ENCODE peak calls at places on chromosomes 6 and 20, in eight cellular contexts. B is A549; X is PC-3; U is epithelial cell of proximal tubule; I is tibial nerve; F is cardiac fibroblast; V is CD8-positive, alpha-beta T cell; S is OCI-LY7. M is an unnamed sample.
A peak's percentile ranks its signal among the peaks of the same experiment; 100 is the strongest.

GRCh38 chr20:59999502-59999901 is 41.3 kb downstream of the CDH26 start:
- DNase-seq in B (no peak), X (no peak), U (no peak), I (no peak), F (no peak), V (no peak), S (no peak), M (no peak)

GRCh38 chr6:142568857-142569597 is 267.2 kb downstream of the ADGRG6 start:
- DNase-seq in B (no peak), X (no peak), U (no peak), I (no peak), F (peak; percentile 26), V (no peak), S (no peak), M (peak; percentile 11)

GRCh38 chr6:106736502-106736901 is 107.1 kb downstream of the QRSL1 start:
- DNase-seq in B (no peak), X (no peak), U (no peak), I (no peak), F (no peak), V (no peak), S (no peak), M (no peak)

GRCh38 chr6:128311944-128312570 is 208.3 kb downstream of the PTPRK start:
- DNase-seq in B (no peak), X (no peak), U (no peak), I (no peak), F (no peak), V (no peak), S (no peak), M (peak; percentile 8)

GRCh38 chr20:63226020-63226943 is 9.4 kb upstream of the BIRC7 start:
- DNase-seq in B (peak; percentile 74), X (no peak), U (no peak), I (no peak), F (no peak), V (no peak), S (no peak), M (no peak)

GRCh38 chr6:47004458-47004857 is 37.7 kb downstream of the ADGRF1 start:
- DNase-seq in B (no peak), X (no peak), U (no peak), I (no peak), F (no peak), V (no peak), S (no peak), M (no peak)

GRCh38 chr6:112188906-112189305 is 65.5 kb downstream of the LAMA4 start:
- DNase-seq in B (no peak), X (no peak), U (no peak), I (no peak), F (peak; percentile 14), V (no peak), S (no peak), M (no peak)

GRCh38 chr6:45880139-45880538 is 135.5 kb downstream of the CLIC5 start:
- DNase-seq in B (no peak), X (peak; percentile 30), U (no peak), I (no peak), F (peak; percentile 8), V (no peak), S (no peak), M (no peak)

GRCh38 chr6:150204705-150205472 is 62.0 kb downstream of the PPP1R14C start:
- DNase-seq in B (no peak), X (no peak), U (no peak), I (no peak), F (no peak), V (no peak), S (no peak), M (no peak)

GRCh38 chr20:57392130-57392445 is 892 bp downstream of the RBM38 start:
- DNase-seq in B (no peak), X (no peak), U (no peak), I (no peak), F (no peak), V (no peak), S (no peak), M (peak; percentile 46)

GRCh38 chr20:44738779-44739477 is 6.7 kb upstream of the KCNK15 start:
- DNase-seq in B (peak; percentile 94), X (peak; percentile 80), U (no peak), I (no peak), F (peak; percentile 80), V (no peak), S (peak; percentile 91), M (peak; percentile 75)

GRCh38 chr6:56440551-56440981 is 193.2 kb upstream of the COL21A1 start:
- DNase-seq in B (no peak), X (peak; percentile 31), U (no peak), I (no peak), F (no peak), V (no peak), S (no peak), M (no peak)

GRCh38 chr6:137487181-137487910 is 6.8 kb downstream of the OLIG3 start:
- DNase-seq in B (no peak), X (no peak), U (no peak), I (no peak), F (no peak), V (no peak), S (no peak), M (no peak)

GRCh38 chr6:4489538-4489937 is 286.7 kb upstream of the CDYL start:
- DNase-seq in B (no peak), X (no peak), U (no peak), I (no peak), F (no peak), V (no peak), S (no peak), M (no peak)

GRCh38 chr6:44078795-44079671 is 48.2 kb downstream of the MRPL14 start:
- DNase-seq in B (peak; percentile 73), X (peak; percentile 92), U (no peak), I (peak; percentile 65), F (peak; percentile 77), V (peak; percentile 57), S (peak; percentile 80), M (peak; percentile 82)

GRCh38 chr6:148628251-148628650 is 118.6 kb upstream of the UST start:
- DNase-seq in B (no peak), X (no peak), U (no peak), I (no peak), F (no peak), V (no peak), S (no peak), M (no peak)

GRCh38 chr20:33846291-33846916 is 35.3 kb downstream of the CHMP4B start:
- DNase-seq in B (no peak), X (no peak), U (no peak), I (no peak), F (peak; percentile 86), V (no peak), S (no peak), M (no peak)

GRCh38 chr6:79170915-79171314 is 63.6 kb downstream of the HMGN3 start:
- DNase-seq in B (no peak), X (peak; percentile 76), U (no peak), I (no peak), F (peak; percentile 80), V (no peak), S (no peak), M (peak; percentile 1)

GRCh38 chr6:6730831-6731230 is 142.3 kb downstream of the LY86 start:
- DNase-seq in B (peak; percentile 10), X (peak; percentile 71), U (no peak), I (no peak), F (peak; percentile 90), V (no peak), S (no peak), M (no peak)

GRCh38 chr6:37489697-37490336 is 9.9 kb downstream of the CCDC167 start:
- DNase-seq in B (no peak), X (no peak), U (no peak), I (no peak), F (no peak), V (no peak), S (peak; percentile 30), M (peak; percentile 47)

GRCh38 chr6:26543953-26544352 is 5.8 kb downstream of the HMGN4 start:
- DNase-seq in B (peak; percentile 40), X (peak; percentile 56), U (no peak), I (no peak), F (peak; percentile 45), V (no peak), S (peak; percentile 48), M (peak; percentile 36)
- TF ChIP-seq CTCF in B (no peak), X (peak; percentile 56), U (peak; percentile 54), I (peak; percentile 15), F (peak; percentile 51), V (peak; percentile 60), S (peak; percentile 75), M (peak; percentile 34)

GRCh38 chr6:31559606-31559957 is 12.2 kb downstream of the NFKBIL1 start:
- DNase-seq in B (no peak), X (no peak), U (no peak), I (no peak), F (no peak), V (no peak), S (no peak), M (no peak)

GRCh38 chr6:31559958-31560696 is 12.0 kb upstream of the LTA start:
- DNase-seq in B (peak; percentile 12), X (peak; percentile 65), U (no peak), I (no peak), F (peak; percentile 80), V (no peak), S (peak; percentile 90), M (peak; percentile 95)

GRCh38 chr6:31558631-31559500 is 11.5 kb downstream of the NFKBIL1 start:
- DNase-seq in B (no peak), X (no peak), U (no peak), I (no peak), F (peak; percentile 55), V (peak; percentile 56), S (peak; percentile 75), M (peak; percentile 91)

GRCh38 chr6:31558318-31558625 is 10.9 kb downstream of the NFKBIL1 start:
- DNase-seq in B (no peak), X (no peak), U (no peak), I (no peak), F (no peak), V (no peak), S (no peak), M (no peak)

GRCh38 chr6:31560697-31561058 is 11.4 kb upstream of the LTA start:
- DNase-seq in B (no peak), X (no peak), U (no peak), I (no peak), F (no peak), V (no peak), S (no peak), M (peak; percentile 9)
- H3K4me3 ChIP-seq in B (no peak overlapping the region), X (no peak overlapping the region), U (no peak overlapping the region), I (no peak overlapping the region), F (no peak overlapping the region), V (no peak overlapping the region), S (peak overlapping the region; percentile 57), M (peak overlapping the region; percentile 12)

GRCh38 chr20:41339957-41340326 is 679 bp upstream of the LPIN3 start:
- DNase-seq in B (peak; percentile 77), X (peak; percentile 94), U (no peak), I (peak; percentile 79), F (peak; percentile 68), V (peak; percentile 79), S (peak; percentile 75), M (peak; percentile 77)
- TF ChIP-seq CTCF in B (peak; percentile 95), X (peak; percentile 97), U (peak; percentile 90), I (peak; percentile 98), F (peak; percentile 92), V (peak; percentile 99), S (peak; percentile 97), M (peak; percentile 97)

DNA sequence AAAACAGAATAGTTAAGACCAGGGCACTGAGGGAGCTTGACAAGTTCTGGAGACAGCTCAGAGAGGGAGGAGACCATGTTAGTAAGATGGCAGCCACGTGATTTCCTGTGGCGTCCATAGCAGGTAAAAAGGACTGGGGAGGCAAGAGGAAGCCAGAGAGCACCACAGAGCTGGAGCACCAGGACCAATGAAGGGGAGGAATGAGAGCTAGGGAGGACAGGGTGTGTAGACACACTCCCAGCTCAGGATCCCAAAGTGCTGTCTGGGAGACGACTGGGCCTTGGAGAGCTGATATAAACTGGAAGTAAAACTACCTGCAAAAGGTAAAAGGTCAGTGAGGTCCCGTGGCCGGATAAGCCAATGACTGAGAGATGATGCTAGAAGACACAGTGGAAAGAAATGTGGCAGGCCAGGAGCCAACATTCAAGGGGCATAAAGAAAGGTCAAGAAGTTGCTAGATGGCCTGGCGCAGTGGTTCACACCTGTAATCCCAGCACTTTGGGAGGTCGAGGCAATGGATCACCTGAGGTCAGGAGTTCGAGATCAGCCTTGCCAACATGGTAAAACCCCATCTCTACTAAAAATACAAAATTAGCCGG is 39.0 kb downstream of the SLC23A2 start:
- DNase-seq in B (no peak), X (no peak), U (no peak), I (no peak), F (no peak), V (peak; percentile 25), S (peak; percentile 24), M (peak; percentile 54)
- H3K4me3 ChIP-seq in B (no peak overlapping the region), X (no peak overlapping the region), U (no peak overlapping the region), I (no peak overlapping the region), F (no peak overlapping the region), V (no peak overlapping the region), S (no peak overlapping the region), M (no peak overlapping the region)

M was measured in GM12865.